ENCODE peak calls at places on chromosomes 3 and 15, in four cellular contexts. V is PC-9, W is IMR-90, Z is heart right ventricle. K is an unnamed sample. For H3K27me3 and H3K4me1, the result is how much of the 10 kb centered on the place peaks cover.

GRCh38 chr15:74322558-74323180 is 44.8 kb downstream of the CYP11A1 start:
- DNase-seq in V (peak), Z (peak), W (peak), K (no peak)

GRCh38 chr3:179666030-179666429 is 13.2 kb downstream of the USP13 start:
- DNase-seq in Z (no peak), W (no peak), V (no peak), K (no peak)

GRCh38 chr3:65846936-65847335 is 191.8 kb downstream of the MAGI1 start:
- DNase-seq in V (no peak), W (peak), Z (no peak), K (no peak)

GRCh38 chr3:12993623-12994356 is 79.4 kb downstream of the IQSEC1 start:
- DNase-seq in W (no peak), V (peak), Z (peak), K (no peak)

GRCh38 chr3:158668506-158668905 is 3.9 kb downstream of the LXN start:
- DNase-seq in Z (no peak), W (peak), V (no peak), K (no peak)

GRCh38 chr3:41241159-41241558 is 41.9 kb downstream of the CTNNB1 start:
- DNase-seq in V (no peak), Z (no peak), W (no peak), K (no peak)

GRCh38 chr3:44000586-44000985 is 241.1 kb upstream of the TOPAZ1 start:
- DNase-seq in V (peak), W (no peak), Z (no peak), K (peak)

GRCh38 chr3:184498986-184499606 is 62.5 kb upstream of the EPHB3 start:
- DNase-seq in V (no peak), Z (no peak), W (no peak), K (no peak)

GRCh38 chr3:181694805-181695660 is 16.7 kb upstream of the SOX2 start:
- DNase-seq in V (peak), W (no peak), Z (peak), K (no peak)

GRCh38 chr3:24069045-24069444 is 124.0 kb downstream of the NR1D2 start:
- DNase-seq in Z (no peak), W (no peak), V (peak), K (no peak)

GRCh38 chr3:61704807-61705206 is 143.4 kb downstream of the PTPRG start:
- DNase-seq in V (no peak), Z (no peak), W (no peak), K (no peak)

GRCh38 chr3:34183581-34184313 is 385.3 kb downstream of the PDCD6IP start:
- DNase-seq in W (no peak), Z (no peak), V (no peak), K (no peak)

GRCh38 chr15:63909819-63910437 is 76.2 kb upstream of the HERC1 start:
- DNase-seq in V (no peak), Z (no peak), W (peak), K (peak)

GRCh38 chr15:68383161-68384074 is 48.5 kb downstream of the ITGA11 start:
- DNase-seq in Z (no peak), V (peak), W (peak), K (peak)

GRCh38 chr3:154151969-154152368 is 30.8 kb downstream of the ARHGEF26 start:
- DNase-seq in Z (no peak), W (peak), V (no peak), K (peak)

GRCh38 chr3:46746711-46747110 is 29.0 kb upstream of the PRSS50 start:
- DNase-seq in V (no peak), Z (no peak), W (no peak), K (no peak)

DNA sequence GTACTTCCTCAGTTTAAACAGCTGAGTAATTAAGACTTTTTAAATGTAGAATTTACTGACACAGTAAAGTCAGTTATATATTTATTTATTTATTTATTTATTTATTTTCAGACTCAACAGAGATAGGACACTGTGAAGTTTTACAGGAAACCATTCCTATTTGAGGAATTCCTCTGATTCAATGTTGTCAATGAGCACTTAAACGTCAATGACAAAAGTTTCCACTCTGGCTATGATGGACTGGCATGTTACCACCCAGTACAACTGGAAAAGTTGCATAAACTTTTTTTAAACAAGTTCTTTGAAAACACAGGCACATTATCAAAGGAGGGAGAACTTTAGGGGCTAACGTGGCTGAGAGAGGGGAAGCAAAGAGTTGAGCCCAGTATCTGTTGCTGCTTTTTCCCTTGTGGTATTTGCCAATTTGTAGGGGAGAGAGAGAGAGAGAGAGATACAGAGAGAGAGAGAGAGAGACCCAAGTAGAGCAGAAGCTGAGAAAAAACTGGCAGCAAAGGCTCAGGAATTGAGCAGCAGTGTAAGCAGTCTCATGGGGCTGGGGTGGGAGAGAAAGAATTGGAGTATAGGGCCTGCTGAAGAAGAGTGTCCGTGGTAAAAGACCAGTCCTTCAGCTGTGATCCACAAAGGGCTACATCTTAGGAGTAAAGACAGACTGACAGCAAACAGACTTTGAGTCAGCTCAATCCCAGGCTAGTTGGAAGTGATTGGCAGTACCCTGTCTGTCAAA is 18.3 kb upstream of the ACTC1 start:
- DNase-seq in V (no peak), W (peak), Z (no peak), K (no peak)
- H3K27ac ChIP-seq in V (no peak), W (no peak), Z (no peak), K (no peak)

GRCh38 chr15:98620020-98620419 is 28.3 kb upstream of the IGF1R start:
- DNase-seq in Z (no peak), W (no peak), V (no peak), K (no peak)
- H3K27me3 ChIP-seq in Z (half or more), W (under half), V (under half), K (under half)

GRCh38 chr15:98767692-98768091 is 119.4 kb downstream of the IGF1R start:
- DNase-seq in V (no peak), Z (no peak), W (no peak), K (no peak)
- H3K4me1 ChIP-seq in V (under half), Z (half or more), W (under half), K (under half)

GRCh38 chr15:84949043-84949442 is 32.6 kb upstream of the PDE8A start:
- DNase-seq in Z (no peak), V (no peak), W (peak), K (no peak)
- H3K27ac ChIP-seq in Z (peak), V (peak), W (no peak), K (no peak)

GRCh38 chr3:134796313-134797079 is 1.4 kb downstream of the EPHB1 start:
- DNase-seq in Z (peak), W (no peak), V (no peak), K (no peak)
- H3K27me3 ChIP-seq in Z (under half), W (half or more), V (under half), K (half or more)

DNA sequence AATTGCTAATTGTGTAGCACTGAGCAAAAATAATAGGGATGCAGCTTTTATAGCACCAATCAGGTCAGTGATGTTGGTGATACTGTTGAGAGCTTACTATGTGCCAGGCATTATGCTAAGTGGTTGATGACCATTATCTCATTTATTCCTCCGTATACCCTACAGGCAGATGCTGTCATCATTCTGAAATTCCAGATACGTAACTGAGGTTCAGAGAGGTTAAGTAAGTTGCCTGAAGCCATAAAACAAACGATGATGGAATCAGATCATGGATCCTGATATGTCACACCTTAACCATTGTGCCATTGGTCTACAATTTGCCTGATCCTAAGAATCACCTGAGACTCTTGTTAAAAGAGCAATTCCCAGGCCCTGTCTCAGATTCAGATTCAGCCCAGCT is 49.5 kb downstream of the ST6GAL1 start:
- DNase-seq in W (no peak), Z (no peak), V (no peak), K (peak)
- H3K4me1 ChIP-seq in W (under half), Z (half or more), V (under half), K (under half)

DNA sequence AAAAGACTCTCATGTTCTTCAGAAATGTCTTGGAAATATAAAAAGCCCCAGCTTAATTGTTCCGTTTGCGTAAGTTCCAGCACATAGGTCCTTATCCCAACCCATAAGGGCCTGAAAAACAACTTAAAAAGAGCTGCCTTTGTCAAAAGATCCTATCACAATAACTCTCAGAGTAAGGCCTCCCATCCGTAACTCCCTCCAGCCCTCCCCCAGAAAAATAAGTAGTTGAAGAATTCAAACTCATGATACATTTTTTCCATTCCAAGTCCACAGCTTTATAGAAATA is 38.0 kb upstream of the SECISBP2L start:
- DNase-seq in V (no peak), W (no peak), Z (no peak), K (no peak)
- H3K27ac ChIP-seq in V (no peak), W (peak), Z (no peak), K (no peak)

DNA sequence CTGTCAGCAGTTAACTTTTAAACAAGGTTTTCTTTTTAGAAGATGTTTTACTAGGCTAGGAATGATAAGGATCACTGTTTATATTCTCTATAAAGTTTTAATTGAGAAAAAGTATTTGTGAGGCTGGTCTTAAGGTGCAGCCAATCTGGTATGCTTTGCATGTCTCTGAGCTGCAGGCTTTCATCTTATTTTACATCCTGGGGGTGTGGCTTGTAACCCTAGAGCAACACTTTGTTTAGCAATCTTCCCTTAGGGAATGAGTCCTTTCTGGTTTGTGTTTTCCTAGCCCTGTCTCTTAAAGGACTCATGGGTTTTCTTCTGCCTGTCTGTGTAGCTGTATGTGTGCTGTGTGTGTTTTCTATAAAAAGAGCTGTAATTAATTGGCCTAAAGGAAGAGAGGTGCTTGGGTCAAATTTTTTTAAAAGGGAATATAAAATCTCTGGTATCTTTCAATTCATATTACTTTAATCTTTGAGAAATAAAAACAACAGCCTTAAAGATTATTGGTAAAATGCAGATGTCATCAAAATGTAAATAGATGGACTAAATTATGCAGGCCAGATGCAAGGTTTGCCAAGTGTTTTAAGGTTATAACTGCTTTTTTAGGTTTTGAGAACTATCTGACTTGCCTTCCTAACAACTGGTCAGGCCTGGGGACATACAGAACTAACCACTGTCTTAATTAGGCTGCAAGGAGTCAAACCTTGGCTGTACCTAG is 20.2 kb upstream of the OR5H1 start:
- DNase-seq in V (no peak), W (no peak), Z (no peak), K (no peak)
- H3K27me3 ChIP-seq in V (under half), W (under half), Z (under half), K (under half)

GRCh38 chr3:63966871-63967270 is 54.7 kb upstream of the SCAANT1 start:
- DNase-seq in Z (no peak), W (no peak), V (no peak), K (no peak)
- H3K4me1 ChIP-seq in Z (half or more), W (under half), V (under half), K (under half)

DNA sequence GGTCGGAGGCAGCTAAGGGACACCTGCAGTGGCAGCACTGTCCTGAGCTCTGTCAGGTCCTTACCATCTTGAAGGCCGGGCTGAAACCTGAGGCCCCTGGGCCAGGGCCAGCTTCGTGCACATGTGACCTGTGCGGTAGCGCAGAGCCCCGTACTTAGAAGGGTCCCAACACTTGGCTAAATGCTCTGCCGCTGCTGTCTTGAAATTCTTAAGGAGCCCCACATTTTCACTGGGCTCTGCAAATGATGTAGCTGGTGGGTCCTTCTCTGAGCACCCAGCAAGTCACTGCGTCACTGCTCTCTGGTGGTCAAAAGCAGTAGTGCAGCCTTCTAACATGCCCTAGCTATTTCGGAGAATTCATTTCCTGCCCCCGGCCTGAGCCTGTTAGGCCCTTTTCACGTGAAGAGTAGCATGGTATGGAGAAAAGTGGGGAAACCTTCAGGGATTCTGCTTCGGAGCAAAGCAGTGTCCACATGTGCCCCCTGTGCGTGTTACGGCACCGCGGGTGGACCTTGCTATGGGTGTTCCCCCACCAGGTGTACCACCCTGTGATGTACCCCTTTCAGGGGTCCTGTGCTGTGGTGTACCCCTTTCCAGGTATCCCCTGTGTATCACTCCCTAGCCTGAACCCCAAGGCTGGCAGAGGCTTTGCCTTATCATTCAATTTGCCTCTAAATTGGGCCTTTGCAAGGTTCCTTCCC is 79.7 kb downstream of the TMEM266 start:
- DNase-seq in V (peak), W (peak), Z (no peak), K (peak)
- H3K27ac ChIP-seq in V (no peak), W (no peak), Z (no peak), K (no peak)